ENCODE peak calls at places on chromosomes 12 and 14, in five cellular contexts. S is foreskin fibroblast, C is nephron progenitor cell, A is IMR-90, D is GM13976. G is an unnamed sample.
A peak's percentile ranks its signal among the peaks of the same experiment; 100 is the strongest.

GRCh38 chr14:63991833-63992232 is 139.0 kb downstream of the SYNE2 start:
- DNase-seq in S (no peak), C (no peak), A (no peak), D (no peak), G (no peak)

GRCh38 chr12:30438526-30439120 is 257.0 kb downstream of the IPO8 start:
- DNase-seq in S (no peak), C (no peak), A (no peak), D (no peak), G (no peak)

GRCh38 chr14:61860294-61860918 is 98.2 kb downstream of the SNAPC1 start:
- DNase-seq in S (peak; percentile 23), C (peak; percentile 64), A (peak; percentile 42), D (peak; percentile 82), G (no peak)

GRCh38 chr14:21042918-21043317 is 756 bp downstream of the RNASE7 start:
- DNase-seq in S (no peak), C (no peak), A (no peak), D (no peak), G (no peak)

GRCh38 chr14:81516941-81517797 is 16.5 kb downstream of the SEL1L start:
- DNase-seq in S (peak; percentile 20), C (peak; percentile 44), A (peak; percentile 76), D (no peak), G (no peak)

GRCh38 chr14:104316121-104316722 is 177.8 kb downstream of the KIF26A start:
- DNase-seq in S (no peak), C (no peak), A (no peak), D (no peak), G (peak; percentile 64)

GRCh38 chr12:109743076-109743910 is 29.7 kb downstream of the FAM222A start:
- DNase-seq in S (no peak), C (peak; percentile 7), A (no peak), D (no peak), G (no peak)

GRCh38 chr12:49105504-49106120 is 5.0 kb downstream of the LMBR1L start:
- DNase-seq in S (no peak), C (no peak), A (no peak), D (no peak), G (no peak)

GRCh38 chr12:4962539-4963486 is 53.1 kb downstream of the KCNA1 start:
- DNase-seq in S (no peak), C (no peak), A (no peak), D (no peak), G (no peak)

GRCh38 chr14:75142494-75142893 is 15.6 kb upstream of the NEK9 start:
- DNase-seq in S (no peak), C (no peak), A (no peak), D (no peak), G (no peak)

GRCh38 chr14:101977311-101978071 is 13.1 kb downstream of the DYNC1H1 start:
- DNase-seq in S (peak; percentile 26), C (no peak), A (peak; percentile 75), D (no peak), G (no peak)

GRCh38 chr12:61758661-61759060 is 501.5 kb upstream of the USP15 start:
- DNase-seq in S (peak; percentile 15), C (no peak), A (no peak), D (no peak), G (no peak)

GRCh38 chr12:124025661-124026060 is 52.6 kb downstream of the ZNF664 start:
- DNase-seq in S (no peak), C (no peak), A (no peak), D (no peak), G (no peak)

GRCh38 chr12:56158926-56159461 is 835 bp downstream of the MYL6 start:
- DNase-seq in S (peak; percentile 79), C (peak; percentile 50), A (peak; percentile 58), D (no peak), G (no peak)

GRCh38 chr14:36509056-36509917 is 10.7 kb downstream of the NKX2-1 start:
- DNase-seq in S (no peak), C (no peak), A (no peak), D (no peak), G (no peak)

GRCh38 chr12:87086118-87086891 is 830.1 kb upstream of the MGAT4C start:
- DNase-seq in S (no peak), C (no peak), A (peak; percentile 22), D (no peak), G (no peak)

GRCh38 chr12:53999596-54000104 is 311 bp upstream of the HOXC9 start:
- DNase-seq in S (peak; percentile 82), C (peak; percentile 61), A (peak; percentile 31), D (no peak), G (no peak)

GRCh38 chr14:100296106-100296651 is 10.1 kb downstream of the SLC25A29 start:
- DNase-seq in S (no peak), C (no peak), A (no peak), D (no peak), G (no peak)

GRCh38 chr12:124569375-124570148 is 2.1 kb upstream of the NCOR2 start:
- DNase-seq in S (no peak), C (no peak), A (no peak), D (no peak), G (no peak)

GRCh38 chr14:57486767-57487379 is 6.8 kb downstream of the CCDC198 start:
- DNase-seq in S (peak; percentile 17), C (peak; percentile 6), A (peak; percentile 41), D (no peak), G (no peak)

GRCh38 chr14:63689132-63689531 is 38.7 kb downstream of the SGPP1 start:
- DNase-seq in S (no peak), C (no peak), A (no peak), D (no peak), G (no peak)

GRCh38 chr12:69024413-69024812 is 91.4 kb upstream of the CPM start:
- DNase-seq in S (no peak), C (peak; percentile 7), A (no peak), D (no peak), G (no peak)

GRCh38 chr14:94581127-94581999 is at the start of gene SERPINA5:
- DNase-seq in S (peak; percentile 36), C (peak; percentile 69), A (no peak), D (no peak), G (no peak)

GRCh38 chr12:130523863-130524614 is 186.4 kb downstream of the PIWIL1 start:
- DNase-seq in S (no peak), C (no peak), A (no peak), D (no peak), G (no peak)

GRCh38 chr12:5177096-5177495 is 133.4 kb downstream of the KCNA5 start:
- DNase-seq in S (no peak), C (no peak), A (no peak), D (no peak), G (no peak)

DNA sequence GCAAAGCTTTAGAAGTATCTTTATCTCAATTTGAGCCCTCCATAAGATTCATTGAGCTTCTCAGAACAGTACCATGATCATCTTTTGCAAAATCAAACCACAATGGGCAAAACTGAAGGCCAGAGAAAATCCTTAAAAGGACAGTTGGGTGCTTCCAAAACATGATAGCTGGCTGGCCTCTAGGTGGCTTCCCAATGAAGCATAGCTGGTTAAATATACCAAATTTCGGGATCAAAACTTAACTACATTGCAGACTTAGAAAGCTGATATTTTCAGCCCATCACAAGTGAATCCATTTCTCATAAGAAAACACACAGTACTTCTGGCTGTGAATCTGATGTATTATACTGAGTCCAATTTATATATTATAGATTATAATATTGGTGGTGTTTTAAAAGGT is 15.3 kb upstream of the PIK3C2G start:
- DNase-seq in S (no peak), C (no peak), A (no peak), D (no peak), G (no peak)
- TF ChIP-seq CTCF in S (peak; percentile 35), C (no peak), A (no peak), D (no peak), G (peak; percentile 48)

DNA sequence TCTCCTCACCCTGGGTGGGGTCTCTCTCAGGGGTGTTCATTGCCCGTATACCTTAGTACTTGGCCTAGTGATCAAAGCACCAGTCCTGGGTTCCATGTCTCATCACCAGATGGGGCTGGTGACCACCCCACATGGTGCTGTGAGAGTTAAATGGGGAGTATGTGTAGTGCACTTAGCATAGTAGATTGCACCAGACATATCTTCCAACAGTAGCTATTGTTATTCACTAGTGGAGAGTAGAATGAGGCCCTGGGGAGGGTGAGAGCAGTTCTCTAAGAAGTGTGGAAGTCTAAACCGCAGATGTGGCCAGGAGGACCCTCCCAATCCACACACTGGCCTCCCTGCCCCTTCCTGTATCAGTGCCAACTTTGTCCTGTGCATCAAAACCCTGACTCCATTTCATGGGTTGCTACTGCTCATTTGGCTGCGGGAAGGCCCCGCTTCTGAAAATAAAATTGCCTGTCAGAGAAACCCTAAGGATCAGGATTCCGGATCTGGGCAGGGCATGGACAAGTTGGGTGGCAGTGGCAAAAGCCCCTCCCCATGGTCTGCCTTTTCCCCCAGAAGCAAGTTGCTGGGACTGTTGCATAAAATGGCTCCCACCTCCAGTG is 4.4 kb downstream of the CD9 start:
- DNase-seq in S (no peak), C (no peak), A (no peak), D (no peak), G (no peak)
- TF ChIP-seq CTCF in S (no peak), C (no peak), A (no peak), D (no peak), G (no peak)

GRCh38 chr12:9590441-9590840 is 17.3 kb downstream of the KLRB1 start:
- DNase-seq in S (no peak), C (no peak), A (no peak), D (no peak), G (no peak)

GRCh38 chr12:9588749-9589148 is 19.0 kb downstream of the KLRB1 start:
- DNase-seq in S (peak; percentile 1), C (no peak), A (no peak), D (no peak), G (no peak)

GRCh38 chr12:9587903-9588600 is 19.7 kb downstream of the KLRB1 start:
- DNase-seq in S (no peak), C (no peak), A (no peak), D (no peak), G (no peak)
- TF ChIP-seq CTCF in S (no peak), C (no peak), A (no peak), D (no peak), G (no peak)

GRCh38 chr12:80419660-80420059 is 24.4 kb upstream of the PTPRQ start:
- DNase-seq in S (no peak), C (no peak), A (peak; percentile 16), D (no peak), G (no peak)
- TF ChIP-seq CTCF in S (no peak), C (no peak), A (no peak), D (no peak), G (no peak)

G was measured in type B pancreatic cell.